ENCODE peak calls at places on chromosomes 16 and 17, in six cellular contexts. O is iris pigment epithelial cell; D is Peyer's patch; S is amygdala; M is activated CD4-positive, alpha-beta T cell treated with anti-CD3 and anti-CD28 coated beads, Interleukin-2, amount 50 U/mL, for 1 hour; L is A549. C is an unnamed sample.

GRCh38 chr16:72961115-72961832 is 86.7 kb downstream of the ZFHX3 start:
- DNase-seq in O (peak), D (no peak), S (no peak), M (no peak), L (peak), C (no peak)

GRCh38 chr17:57355090-57355859 is 99.0 kb downstream of the MSI2 start:
- DNase-seq in O (no peak), D (no peak), S (no peak), M (no peak), L (no peak), C (no peak)

GRCh38 chr16:13561276-13561675 is 358.7 kb upstream of the ERCC4 start:
- DNase-seq in O (no peak), D (no peak), S (no peak), M (no peak), L (no peak), C (no peak)

GRCh38 chr17:35529868-35530267 is 7.6 kb downstream of the SLFN12L start:
- DNase-seq in O (no peak), D (no peak), S (no peak), M (no peak), L (no peak), C (no peak)

GRCh38 chr17:68785565-68786486 is 169.4 kb downstream of the ABCA8 start:
- DNase-seq in O (no peak), D (no peak), S (no peak), M (no peak), L (no peak), C (no peak)

GRCh38 chr17:82094931-82095776 is 2.9 kb downstream of the FASN start:
- DNase-seq in O (no peak), D (no peak), S (no peak), M (no peak), L (no peak), C (no peak)

GRCh38 chr17:80116923-80117380 is 15.6 kb downstream of the GAA start:
- DNase-seq in O (no peak), D (no peak), S (no peak), M (no peak), L (no peak), C (no peak)

GRCh38 chr16:85370881-85371651 is 242.1 kb upstream of the GSE1 start:
- DNase-seq in O (no peak), D (peak), S (no peak), M (no peak), L (no peak), C (no peak)

GRCh38 chr17:70137451-70138230 is 31.7 kb upstream of the KCNJ2 start:
- DNase-seq in O (peak), D (no peak), S (no peak), M (no peak), L (peak), C (no peak)